ENCODE peak calls at places on chromosomes 6 and 20, in four cellular contexts. L is breast epithelium, K is heart left ventricle, V is HepG2. T is an unnamed sample. For H3K4me1, the result is how much of the 10 kb centered on the place peaks cover.

GRCh38 chr6:144745434-144745833 is 460.3 kb downstream of the UTRN start:
- DNase-seq in L (no peak), V (no peak), K (no peak), T (no peak)

GRCh38 chr6:11043961-11044711 is at the start of gene ELOVL2:
- DNase-seq in K (peak), L (no peak), V (peak), T (no peak)

GRCh38 chr20:9576695-9577094 is 62.3 kb downstream of the LAMP5 start:
- DNase-seq in K (no peak), L (no peak), V (no peak), T (no peak)

GRCh38 chr6:55841341-55841740 is 34.0 kb downstream of the BMP5 start:
- DNase-seq in L (no peak), V (no peak), K (no peak), T (no peak)

GRCh38 chr20:63952210-63952535 is 4.0 kb downstream of the UCKL1 start:
- DNase-seq in L (no peak), K (no peak), V (no peak), T (no peak)

GRCh38 chr20:36273414-36274247 is 32.5 kb upstream of the DLGAP4 start:
- DNase-seq in K (no peak), L (no peak), V (no peak), T (no peak)

GRCh38 chr6:291697-292505 is at the start of gene DUSP22:
- DNase-seq in L (peak), V (peak), K (peak), T (peak)

GRCh38 chr6:47519279-47519678 is 41.7 kb downstream of the CD2AP start:
- DNase-seq in V (peak), L (no peak), K (no peak), T (no peak)

GRCh38 chr6:27752038-27752885 is 159.9 kb downstream of the OR2B2 start:
- DNase-seq in L (peak), K (peak), V (peak), T (peak)

DNA sequence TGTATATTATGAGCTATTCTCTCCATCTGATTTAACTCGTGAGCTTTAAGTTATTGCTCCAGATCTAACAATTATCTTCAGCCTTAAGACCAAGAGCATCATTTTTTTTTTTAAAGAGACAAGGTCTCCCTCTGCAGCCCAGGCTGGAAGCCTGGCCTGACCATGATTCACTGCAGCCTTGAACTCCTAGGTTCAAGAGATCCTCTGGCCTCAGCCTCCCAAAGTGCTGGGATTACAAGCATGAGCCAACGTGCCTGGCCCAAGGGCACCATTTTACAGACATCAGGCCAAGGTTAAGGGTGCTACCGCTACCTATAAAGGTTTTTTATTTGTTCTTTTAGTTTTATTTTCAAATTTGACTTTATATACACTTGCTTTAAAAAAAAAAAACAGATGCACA is 2.3 kb downstream of the SUPT3H start:
- DNase-seq in K (no peak), V (no peak), L (no peak), T (no peak)
- TF ChIP-seq CTCF in K (no peak), V (no peak), L (no peak), T (no peak)

DNA sequence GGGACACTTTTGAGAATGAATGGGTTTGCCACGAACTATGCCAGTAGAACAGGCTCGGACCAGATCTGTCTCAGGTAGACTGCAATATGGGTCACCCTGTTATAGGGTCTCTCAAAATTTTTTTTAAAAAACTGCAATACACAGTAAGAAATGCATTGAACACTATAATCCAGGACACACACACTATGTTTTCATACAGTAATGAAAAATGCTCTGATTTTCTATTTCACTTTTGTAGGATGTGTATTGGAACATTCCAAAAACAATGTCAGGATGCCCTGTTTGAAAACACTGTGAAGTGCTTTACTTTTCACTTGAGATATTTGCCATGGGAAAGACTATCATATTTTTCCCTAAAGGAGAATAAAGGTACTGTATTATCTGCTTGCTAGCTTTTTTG is 25.1 kb downstream of the PARD6B start:
- DNase-seq in L (no peak), V (no peak), K (no peak), T (no peak)
- H3K4me1 ChIP-seq in L (under half), V (under half), K (under half), T (under half)

GRCh38 chr6:33427585-33428218 is 7.8 kb downstream of the SYNGAP1 start:
- DNase-seq in K (peak), V (no peak), L (no peak), T (peak)

GRCh38 chr6:33429745-33430042 is 9.8 kb downstream of the SYNGAP1 start:
- DNase-seq in K (no peak), V (no peak), L (no peak), T (no peak)

GRCh38 chr6:33426590-33427563 is 7.0 kb downstream of the SYNGAP1 start:
- DNase-seq in K (no peak), L (no peak), V (no peak), T (no peak)

GRCh38 chr6:33428891-33429744 is 9.3 kb downstream of the SYNGAP1 start:
- DNase-seq in K (no peak), V (no peak), L (no peak), T (no peak)

GRCh38 chr6:33428219-33428890 is 8.5 kb downstream of the SYNGAP1 start:
- DNase-seq in V (peak), K (no peak), L (no peak), T (peak)
- TF ChIP-seq CTCF in V (peak), K (no peak), L (peak), T (peak)

GRCh38 chr6:90180526-90180925 is 116.1 kb downstream of the BACH2 start:
- DNase-seq in L (no peak), V (no peak), K (no peak), T (no peak)

GRCh38 chr6:90175627-90176538 is 120.8 kb downstream of the BACH2 start:
- DNase-seq in K (no peak), L (peak), V (no peak), T (no peak)

GRCh38 chr6:90178294-90178678 is 118.4 kb downstream of the BACH2 start:
- DNase-seq in V (no peak), K (no peak), L (no peak), T (no peak)

GRCh38 chr6:90179190-90180169 is 117.2 kb downstream of the BACH2 start:
- DNase-seq in L (no peak), K (no peak), V (no peak), T (no peak)

GRCh38 chr6:90177544-90178293 is 118.9 kb downstream of the BACH2 start:
- DNase-seq in V (no peak), K (no peak), L (no peak), T (no peak)
- H3K4me1 ChIP-seq in V (under half), K (under half), L (under half), T (under half)

GRCh38 chr6:35170166-35170565 is 29.0 kb upstream of the TCP11 start:
- DNase-seq in L (no peak), V (no peak), K (no peak), T (no peak)
- TF ChIP-seq CTCF in L (no peak), V (no peak), K (no peak), T (no peak)

GRCh38 chr6:87161299-87161698 is 5.9 kb downstream of the ZNF292 start:
- DNase-seq in L (no peak), V (no peak), K (no peak), T (no peak)
- H3K4me1 ChIP-seq in L (under half), V (under half), K (under half), T (under half)

DNA sequence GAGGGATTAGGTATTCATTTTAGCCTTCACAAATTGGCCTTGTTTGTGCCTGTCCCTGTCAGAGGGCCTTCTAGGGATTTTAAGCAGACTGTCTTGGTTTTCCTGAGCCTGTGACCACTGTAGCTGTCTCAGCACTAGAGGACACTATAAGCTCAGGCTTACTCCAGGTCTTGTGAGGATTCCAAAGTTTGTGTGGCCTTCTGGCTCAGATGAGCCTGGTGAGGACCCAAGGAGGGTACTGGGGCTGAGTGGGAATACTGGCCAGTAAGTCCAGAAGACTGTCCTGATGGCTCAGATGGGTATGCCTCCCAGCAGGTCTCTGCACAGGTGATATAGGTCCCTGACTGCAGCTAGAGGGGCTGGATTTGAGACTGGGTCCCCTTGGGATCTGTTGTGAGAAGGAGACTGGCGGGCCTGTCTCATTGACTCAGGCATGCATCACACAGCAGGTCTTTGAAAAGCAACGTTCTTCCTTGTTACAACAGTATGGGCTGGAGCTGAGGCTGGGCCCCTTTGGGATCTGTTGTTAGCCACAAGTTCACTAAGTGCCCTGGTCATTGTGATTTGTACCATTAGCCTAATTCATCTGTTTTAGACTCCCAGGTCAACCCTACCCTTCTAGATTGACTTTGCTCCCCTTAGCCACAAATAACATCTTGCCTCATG is 26.3 kb upstream of the TFB1M start:
- DNase-seq in V (peak), K (no peak), L (no peak), T (no peak)
- TF ChIP-seq CTCF in V (peak), K (no peak), L (no peak), T (no peak)

DNA sequence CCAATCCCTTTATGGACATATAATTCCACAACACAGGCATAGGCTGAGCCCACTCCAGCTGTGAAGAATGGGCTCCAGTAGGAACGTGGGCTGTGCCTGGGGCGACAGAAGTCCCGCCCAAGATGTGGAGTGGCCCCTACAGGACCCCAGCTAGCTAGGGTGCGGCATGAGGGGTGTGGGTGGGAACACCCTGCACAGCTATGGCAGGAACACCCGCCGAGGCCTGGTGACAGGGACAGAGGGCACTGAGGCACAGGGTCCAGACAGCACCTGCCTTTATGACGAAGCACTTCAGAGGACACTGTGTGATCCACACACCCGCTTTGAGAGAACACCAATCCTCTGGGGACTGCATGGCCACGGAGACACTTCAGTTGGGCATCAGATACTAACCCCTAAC is 28.2 kb upstream of the TCFL5 start:
- DNase-seq in V (no peak), K (no peak), L (no peak), T (no peak)
- H3K4me1 ChIP-seq in V (under half), K (under half), L (under half), T (under half)

GRCh38 chr6:163902993-163903392 is 488.5 kb downstream of the QKI start:
- DNase-seq in L (no peak), V (no peak), K (no peak), T (no peak)
- TF ChIP-seq CTCF in L (no peak), V (no peak), K (no peak), T (no peak)

T was measured in lower lobe of right lung.